ENCODE peak calls at places on chromosomes 11 and 22, in seven cellular contexts. One of them, this sample, is unnamed.

GRCh38 chr11:24086921-24087320 is 409.9 kb upstream of the LUZP2 start:
- DNase-seq in HCT116: no peak
- DNase-seq in cardiac muscle cell: no peak
- DNase-seq in upper lobe of left lung: no peak
- DNase-seq in PC-9: no peak
- DNase-seq in gastrocnemius medialis: no peak
- DNase-seq in Peyer's patch: no peak
- DNase-seq in this sample: no peak

GRCh38 chr11:40029406-40029805 is 1430.0 kb downstream of the LRRC4C start:
- DNase-seq in HCT116: no peak
- DNase-seq in cardiac muscle cell: no peak
- DNase-seq in upper lobe of left lung: no peak
- DNase-seq in PC-9: no peak
- DNase-seq in gastrocnemius medialis: no peak
- DNase-seq in Peyer's patch: no peak
- DNase-seq in this sample: no peak

GRCh38 chr11:57885298-57886035 is 123.9 kb downstream of the CTNND1 start:
- DNase-seq in HCT116: no peak
- DNase-seq in cardiac muscle cell: peak; percentile 11
- DNase-seq in upper lobe of left lung: no peak
- DNase-seq in PC-9: no peak
- DNase-seq in gastrocnemius medialis: no peak
- DNase-seq in Peyer's patch: no peak
- DNase-seq in this sample: no peak

GRCh38 chr11:102849319-102849718 is 5.9 kb upstream of the MMP3 start:
- DNase-seq in HCT116: no peak
- DNase-seq in cardiac muscle cell: peak; percentile 11
- DNase-seq in upper lobe of left lung: no peak
- DNase-seq in PC-9: no peak
- DNase-seq in gastrocnemius medialis: no peak
- DNase-seq in Peyer's patch: no peak
- DNase-seq in this sample: no peak

GRCh38 chr11:21646351-21646750 is 546.5 kb upstream of the ANO5 start:
- DNase-seq in HCT116: no peak
- DNase-seq in cardiac muscle cell: no peak
- DNase-seq in upper lobe of left lung: no peak
- DNase-seq in PC-9: no peak
- DNase-seq in gastrocnemius medialis: no peak
- DNase-seq in Peyer's patch: no peak
- DNase-seq in this sample: no peak

GRCh38 chr22:49107961-49108530 is 719.6 kb downstream of the BRD1 start:
- DNase-seq in HCT116: no peak
- DNase-seq in cardiac muscle cell: no peak
- DNase-seq in upper lobe of left lung: no peak
- DNase-seq in PC-9: no peak
- DNase-seq in gastrocnemius medialis: no peak
- DNase-seq in Peyer's patch: no peak
- DNase-seq in this sample: no peak

GRCh38 chr11:128616158-128616557 is 28.8 kb upstream of the ETS1 start:
- DNase-seq in HCT116: no peak
- DNase-seq in cardiac muscle cell: no peak
- DNase-seq in upper lobe of left lung: no peak
- DNase-seq in PC-9: no peak
- DNase-seq in gastrocnemius medialis: no peak
- DNase-seq in Peyer's patch: no peak
- DNase-seq in this sample: no peak

GRCh38 chr22:17786435-17787158 is 12.3 kb upstream of the BID start:
- DNase-seq in HCT116: no peak
- DNase-seq in cardiac muscle cell: peak; percentile 32
- DNase-seq in upper lobe of left lung: no peak
- DNase-seq in PC-9: no peak
- DNase-seq in gastrocnemius medialis: peak; percentile 88
- DNase-seq in Peyer's patch: no peak
- DNase-seq in this sample: no peak

GRCh38 chr11:117202386-117203068 is 3.4 kb downstream of the TAGLN start:
- DNase-seq in HCT116: no peak
- DNase-seq in cardiac muscle cell: peak; percentile 56
- DNase-seq in upper lobe of left lung: no peak
- DNase-seq in PC-9: no peak
- DNase-seq in gastrocnemius medialis: no peak
- DNase-seq in Peyer's patch: no peak
- DNase-seq in this sample: no peak

GRCh38 chr11:75195164-75195962 is 44.5 kb downstream of the SLCO2B1 start:
- DNase-seq in HCT116: no peak
- DNase-seq in cardiac muscle cell: peak; percentile 55
- DNase-seq in upper lobe of left lung: no peak
- DNase-seq in PC-9: no peak
- DNase-seq in gastrocnemius medialis: peak; percentile 42
- DNase-seq in Peyer's patch: no peak
- DNase-seq in this sample: no peak

GRCh38 chr11:69398529-69399492 is 82.7 kb upstream of the LINC01488 start:
- DNase-seq in HCT116: no peak
- DNase-seq in cardiac muscle cell: no peak
- DNase-seq in upper lobe of left lung: peak; percentile 63
- DNase-seq in PC-9: no peak
- DNase-seq in gastrocnemius medialis: no peak
- DNase-seq in Peyer's patch: no peak
- DNase-seq in this sample: no peak

GRCh38 chr11:98207086-98207485 is 813.7 kb upstream of the CNTN5 start:
- DNase-seq in HCT116: no peak
- DNase-seq in cardiac muscle cell: no peak
- DNase-seq in upper lobe of left lung: no peak
- DNase-seq in PC-9: no peak
- DNase-seq in gastrocnemius medialis: no peak
- DNase-seq in Peyer's patch: no peak
- DNase-seq in this sample: no peak

GRCh38 chr22:24521791-24522245 is 26.7 kb downstream of the UPB1 start:
- DNase-seq in HCT116: peak; percentile 86
- DNase-seq in cardiac muscle cell: peak; percentile 69
- DNase-seq in upper lobe of left lung: no peak
- DNase-seq in PC-9: peak; percentile 58
- DNase-seq in gastrocnemius medialis: no peak
- DNase-seq in Peyer's patch: no peak
- DNase-seq in this sample: peak; percentile 39

GRCh38 chr11:66543263-66544107 is 2.4 kb downstream of the ZDHHC24 start:
- DNase-seq in HCT116: no peak
- DNase-seq in cardiac muscle cell: peak; percentile 68
- DNase-seq in upper lobe of left lung: peak; percentile 89
- DNase-seq in PC-9: no peak
- DNase-seq in gastrocnemius medialis: no peak
- DNase-seq in Peyer's patch: peak; percentile 84
- DNase-seq in this sample: peak; percentile 58

GRCh38 chr11:69262918-69263735 is 30.8 kb upstream of the MYEOV start:
- DNase-seq in HCT116: no peak
- DNase-seq in cardiac muscle cell: no peak
- DNase-seq in upper lobe of left lung: no peak
- DNase-seq in PC-9: no peak
- DNase-seq in gastrocnemius medialis: no peak
- DNase-seq in Peyer's patch: no peak
- DNase-seq in this sample: no peak

GRCh38 chr11:118304809-118305248 is 299 bp downstream of the CD3E start:
- DNase-seq in HCT116: no peak
- DNase-seq in cardiac muscle cell: no peak
- DNase-seq in upper lobe of left lung: no peak
- DNase-seq in PC-9: no peak
- DNase-seq in gastrocnemius medialis: no peak
- DNase-seq in Peyer's patch: no peak
- DNase-seq in this sample: peak; percentile 29
- H3K27ac ChIP-seq in HCT116: no peak overlapping the region
- H3K27ac ChIP-seq in cardiac muscle cell: no peak overlapping the region
- H3K27ac ChIP-seq in upper lobe of left lung: peak overlapping the region; percentile 21
- H3K27ac ChIP-seq in PC-9: no peak overlapping the region
- H3K27ac ChIP-seq in gastrocnemius medialis: no peak overlapping the region
- H3K27ac ChIP-seq in Peyer's patch: peak overlapping the region; percentile 71
- H3K27ac ChIP-seq in this sample: peak overlapping the region; percentile 92

GRCh38 chr22:47565607-47566006 is 803.2 kb downstream of the TBC1D22A start:
- DNase-seq in HCT116: no peak
- DNase-seq in cardiac muscle cell: no peak
- DNase-seq in upper lobe of left lung: no peak
- DNase-seq in PC-9: no peak
- DNase-seq in gastrocnemius medialis: no peak
- DNase-seq in Peyer's patch: no peak
- DNase-seq in this sample: no peak

GRCh38 chr22:47569389-47570299 is 807.2 kb downstream of the TBC1D22A start:
- DNase-seq in HCT116: no peak
- DNase-seq in cardiac muscle cell: no peak
- DNase-seq in upper lobe of left lung: no peak
- DNase-seq in PC-9: no peak
- DNase-seq in gastrocnemius medialis: no peak
- DNase-seq in Peyer's patch: peak; percentile 9
- DNase-seq in this sample: no peak

GRCh38 chr22:47567741-47568140 is 805.3 kb downstream of the TBC1D22A start:
- DNase-seq in HCT116: no peak
- DNase-seq in cardiac muscle cell: no peak
- DNase-seq in upper lobe of left lung: no peak
- DNase-seq in PC-9: no peak
- DNase-seq in gastrocnemius medialis: no peak
- DNase-seq in Peyer's patch: no peak
- DNase-seq in this sample: no peak

GRCh38 chr22:47568700-47569099 is 806.2 kb downstream of the TBC1D22A start:
- DNase-seq in HCT116: no peak
- DNase-seq in cardiac muscle cell: no peak
- DNase-seq in upper lobe of left lung: no peak
- DNase-seq in PC-9: no peak
- DNase-seq in gastrocnemius medialis: no peak
- DNase-seq in Peyer's patch: no peak
- DNase-seq in this sample: no peak

DNA sequence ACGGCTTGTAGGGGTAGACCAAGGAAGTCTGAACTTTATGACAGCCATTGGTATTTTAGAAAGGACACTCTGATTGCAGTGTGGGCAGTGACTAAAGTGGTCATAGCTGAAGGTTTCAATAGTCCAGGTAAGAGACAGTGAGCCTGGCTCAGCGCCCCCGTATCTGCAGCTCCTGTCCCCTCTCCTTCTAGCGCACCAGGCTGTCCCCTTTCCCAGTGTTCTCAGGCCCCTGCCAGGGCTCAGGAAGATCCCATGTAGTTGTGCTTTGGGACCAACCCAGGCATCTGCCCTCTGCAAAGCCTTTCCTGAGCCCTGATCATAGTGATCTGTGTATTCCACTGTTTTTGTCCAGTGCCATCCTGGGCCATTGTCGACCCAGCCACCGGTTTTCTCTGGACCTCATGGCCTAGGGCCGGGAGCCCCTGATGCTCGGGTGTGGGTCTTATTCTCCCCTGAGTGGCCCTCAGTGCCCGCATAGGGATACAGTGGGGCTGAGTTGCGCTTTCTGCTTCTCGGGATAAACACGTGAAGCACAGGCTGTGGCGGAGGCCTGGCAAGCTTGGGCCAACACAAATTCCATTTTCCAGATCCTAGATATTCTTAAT is 804.8 kb downstream of the TBC1D22A start:
- DNase-seq in HCT116: no peak
- DNase-seq in cardiac muscle cell: no peak
- DNase-seq in upper lobe of left lung: no peak
- DNase-seq in PC-9: no peak
- DNase-seq in gastrocnemius medialis: no peak
- DNase-seq in Peyer's patch: no peak
- DNase-seq in this sample: no peak
- H3K9me3 ChIP-seq in HCT116: no peaks in the 10 kb centered on the region
- H3K9me3 ChIP-seq in cardiac muscle cell: no peaks in the 10 kb centered on the region
- H3K9me3 ChIP-seq in upper lobe of left lung: no peaks in the 10 kb centered on the region
- H3K9me3 ChIP-seq in PC-9: peaks cover 2% of the 10 kb centered on the region
- H3K9me3 ChIP-seq in gastrocnemius medialis: no peaks in the 10 kb centered on the region
- H3K9me3 ChIP-seq in Peyer's patch: no peaks in the 10 kb centered on the region
- H3K9me3 ChIP-seq in this sample: no peaks in the 10 kb centered on the region

DNA sequence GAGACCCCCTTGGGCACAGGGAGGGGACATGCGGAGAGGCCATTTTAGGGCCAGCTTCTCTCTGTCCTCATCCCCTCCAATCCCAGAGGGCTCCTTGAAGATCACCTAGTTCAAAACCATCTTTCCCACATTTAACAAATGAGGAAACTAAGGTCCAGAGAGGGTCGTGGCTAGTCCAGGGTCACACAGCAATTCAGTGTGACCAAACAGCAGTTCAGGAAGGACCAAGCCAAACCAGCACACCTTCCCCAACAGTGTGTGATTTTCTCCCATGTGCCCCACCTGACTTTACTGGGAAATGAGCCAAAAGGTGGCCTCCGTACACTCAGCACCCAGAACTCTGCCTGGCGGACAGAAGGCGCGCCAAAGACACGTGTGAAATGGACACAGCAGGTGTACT is 51.3 kb downstream of the CACNA1I start:
- DNase-seq in HCT116: no peak
- DNase-seq in cardiac muscle cell: no peak
- DNase-seq in upper lobe of left lung: no peak
- DNase-seq in PC-9: no peak
- DNase-seq in gastrocnemius medialis: no peak
- DNase-seq in Peyer's patch: no peak
- DNase-seq in this sample: no peak
- H3K27me3 ChIP-seq in HCT116: no peaks in the 10 kb centered on the region
- H3K27me3 ChIP-seq in cardiac muscle cell: no peaks in the 10 kb centered on the region
- H3K27me3 ChIP-seq in upper lobe of left lung: peaks cover 9% of the 10 kb centered on the region
- H3K27me3 ChIP-seq in PC-9: no peaks in the 10 kb centered on the region
- H3K27me3 ChIP-seq in gastrocnemius medialis: peaks cover 66% of the 10 kb centered on the region
- H3K27me3 ChIP-seq in Peyer's patch: no peaks in the 10 kb centered on the region
- H3K27me3 ChIP-seq in this sample: no peaks in the 10 kb centered on the region

GRCh38 chr11:95791385-95792033 is 1.2 kb downstream of the CEP57 start:
- DNase-seq in HCT116: no peak
- DNase-seq in cardiac muscle cell: no peak
- DNase-seq in upper lobe of left lung: no peak
- DNase-seq in PC-9: no peak
- DNase-seq in gastrocnemius medialis: no peak
- DNase-seq in Peyer's patch: no peak
- DNase-seq in this sample: no peak
- H3K27ac ChIP-seq in HCT116: peak overlapping the region; percentile 77
- H3K27ac ChIP-seq in cardiac muscle cell: peak overlapping the region; percentile 96
- H3K27ac ChIP-seq in upper lobe of left lung: peak overlapping the region; percentile 97
- H3K27ac ChIP-seq in PC-9: peak overlapping the region; percentile 85
- H3K27ac ChIP-seq in gastrocnemius medialis: peak overlapping the region; percentile 96
- H3K27ac ChIP-seq in Peyer's patch: peak overlapping the region; percentile 98
- H3K27ac ChIP-seq in this sample: peak overlapping the region; percentile 99

GRCh38 chr22:47355388-47355725 is 592.9 kb downstream of the TBC1D22A start:
- DNase-seq in HCT116: no peak
- DNase-seq in cardiac muscle cell: no peak
- DNase-seq in upper lobe of left lung: no peak
- DNase-seq in PC-9: no peak
- DNase-seq in gastrocnemius medialis: no peak
- DNase-seq in Peyer's patch: no peak
- DNase-seq in this sample: no peak
- H3K9me3 ChIP-seq in HCT116: no peaks in the 10 kb centered on the region
- H3K9me3 ChIP-seq in cardiac muscle cell: no peaks in the 10 kb centered on the region
- H3K9me3 ChIP-seq in upper lobe of left lung: no peaks in the 10 kb centered on the region
- H3K9me3 ChIP-seq in PC-9: no peaks in the 10 kb centered on the region
- H3K9me3 ChIP-seq in gastrocnemius medialis: no peaks in the 10 kb centered on the region
- H3K9me3 ChIP-seq in Peyer's patch: no peaks in the 10 kb centered on the region
- H3K9me3 ChIP-seq in this sample: no peaks in the 10 kb centered on the region

GRCh38 chr11:126999366-126999765 is 1.2 kb downstream of the KIRREL3 start:
- DNase-seq in HCT116: no peak
- DNase-seq in cardiac muscle cell: no peak
- DNase-seq in upper lobe of left lung: no peak
- DNase-seq in PC-9: no peak
- DNase-seq in gastrocnemius medialis: no peak
- DNase-seq in Peyer's patch: no peak
- DNase-seq in this sample: no peak
- H3K27me3 ChIP-seq in HCT116: no peaks in the 10 kb centered on the region
- H3K27me3 ChIP-seq in cardiac muscle cell: peaks cover 98% of the 10 kb centered on the region
- H3K27me3 ChIP-seq in upper lobe of left lung: peaks cover 10% of the 10 kb centered on the region
- H3K27me3 ChIP-seq in PC-9: peaks cover 64% of the 10 kb centered on the region
- H3K27me3 ChIP-seq in gastrocnemius medialis: peaks cover 45% of the 10 kb centered on the region
- H3K27me3 ChIP-seq in Peyer's patch: peaks cover 34% of the 10 kb centered on the region
- H3K27me3 ChIP-seq in this sample: peaks cover 6% of the 10 kb centered on the region

GRCh38 chr11:130002352-130002845 is at the start of gene PRDM10:
- DNase-seq in HCT116: peak; percentile 84
- DNase-seq in cardiac muscle cell: peak; percentile 96
- DNase-seq in upper lobe of left lung: peak; percentile 96
- DNase-seq in PC-9: peak; percentile 88
- DNase-seq in gastrocnemius medialis: peak; percentile 87
- DNase-seq in Peyer's patch: peak; percentile 92
- DNase-seq in this sample: peak; percentile 88
- H3K27ac ChIP-seq in HCT116: peak within 1 kb of the TSS; percentile 97
- H3K27ac ChIP-seq in cardiac muscle cell: peak within 1 kb of the TSS; percentile 98
- H3K27ac ChIP-seq in upper lobe of left lung: peak within 1 kb of the TSS; percentile 96
- H3K27ac ChIP-seq in PC-9: peak within 1 kb of the TSS; percentile 99
- H3K27ac ChIP-seq in gastrocnemius medialis: peak within 1 kb of the TSS; percentile 97
- H3K27ac ChIP-seq in Peyer's patch: peak within 1 kb of the TSS; percentile 100
- H3K27ac ChIP-seq in this sample: peak within 1 kb of the TSS; percentile 98

This sample was measured in naive thymus-derived CD4-positive, alpha-beta T cell.